ENCODE peak calls at places on chromosomes 6 and 20, in six cellular contexts. One of them, this sample, is unnamed.

GRCh38 chr20:44537993-44538392 is 16.1 kb upstream of the SERINC3 start:
- DNase-seq in GM12878: no peak
- DNase-seq in K562: no peak
- DNase-seq in HepG2: no peak
- DNase-seq in H1: no peak
- DNase-seq in GM12891: no peak
- DNase-seq in this sample: no peak

GRCh38 chr6:82906951-82907350 is 158.7 kb downstream of the UBE3D start:
- DNase-seq in H1: no peak
- DNase-seq in K562: no peak
- DNase-seq in GM12878: no peak
- DNase-seq in GM12891: no peak
- DNase-seq in HepG2: no peak
- DNase-seq in this sample: no peak

GRCh38 chr6:15194453-15194852 is 51.4 kb upstream of the JARID2 start:
- DNase-seq in GM12891: no peak
- DNase-seq in HepG2: no peak
- DNase-seq in GM12878: no peak
- DNase-seq in K562: no peak
- DNase-seq in H1: no peak
- DNase-seq in this sample: no peak

GRCh38 chr20:24018796-24019195 is 30.2 kb upstream of the GGTLC1 start:
- DNase-seq in K562: no peak
- DNase-seq in H1: no peak
- DNase-seq in HepG2: no peak
- DNase-seq in GM12891: no peak
- DNase-seq in GM12878: no peak
- DNase-seq in this sample: no peak

GRCh38 chr6:149062653-149063348 is 254.7 kb upstream of the TAB2 start:
- DNase-seq in GM12878: no peak
- DNase-seq in K562: no peak
- DNase-seq in GM12891: no peak
- DNase-seq in HepG2: no peak
- DNase-seq in H1: no peak
- DNase-seq in this sample: no peak

GRCh38 chr6:3394671-3395070 is 62.2 kb downstream of the SLC22A23 start:
- DNase-seq in GM12878: no peak
- DNase-seq in K562: no peak
- DNase-seq in H1: no peak
- DNase-seq in GM12891: no peak
- DNase-seq in HepG2: no peak
- DNase-seq in this sample: no peak

GRCh38 chr6:35954335-35954734 is 33.4 kb upstream of the SRPK1 start:
- DNase-seq in HepG2: no peak
- DNase-seq in GM12891: no peak
- DNase-seq in GM12878: no peak
- DNase-seq in H1: no peak
- DNase-seq in K562: no peak
- DNase-seq in this sample: no peak

GRCh38 chr6:144847906-144848305 is 562.8 kb downstream of the UTRN start:
- DNase-seq in H1: no peak
- DNase-seq in K562: no peak
- DNase-seq in HepG2: no peak
- DNase-seq in GM12878: no peak
- DNase-seq in GM12891: no peak
- DNase-seq in this sample: no peak

GRCh38 chr20:62555642-62556420 is 80.0 kb upstream of the GATA5 start:
- DNase-seq in K562: no peak
- DNase-seq in GM12891: no peak
- DNase-seq in H1: no peak
- DNase-seq in GM12878: no peak
- DNase-seq in HepG2: peak
- DNase-seq in this sample: no peak

GRCh38 chr6:100479180-100480035 is 14.7 kb upstream of the SIM1 start:
- DNase-seq in GM12878: peak
- DNase-seq in K562: peak
- DNase-seq in GM12891: no peak
- DNase-seq in H1: no peak
- DNase-seq in HepG2: peak
- DNase-seq in this sample: no peak

GRCh38 chr20:4519530-4519929 is 202.2 kb upstream of the PRND start:
- DNase-seq in K562: peak
- DNase-seq in GM12878: no peak
- DNase-seq in H1: peak
- DNase-seq in HepG2: no peak
- DNase-seq in GM12891: peak
- DNase-seq in this sample: peak

GRCh38 chr20:16672299-16672698 is 57.5 kb upstream of the SNRPB2 start:
- DNase-seq in HepG2: no peak
- DNase-seq in K562: no peak
- DNase-seq in GM12891: no peak
- DNase-seq in H1: no peak
- DNase-seq in GM12878: no peak
- DNase-seq in this sample: no peak

GRCh38 chr6:14734416-14735340 is 511.2 kb upstream of the JARID2 start:
- DNase-seq in GM12878: peak
- DNase-seq in HepG2: no peak
- DNase-seq in GM12891: no peak
- DNase-seq in K562: peak
- DNase-seq in H1: no peak
- DNase-seq in this sample: no peak

GRCh38 chr20:38450412-38450975 is 15.4 kb upstream of the SNHG17 start:
- DNase-seq in H1: no peak
- DNase-seq in GM12878: no peak
- DNase-seq in HepG2: no peak
- DNase-seq in GM12891: no peak
- DNase-seq in K562: no peak
- DNase-seq in this sample: no peak

GRCh38 chr6:169890901-169891300 is 139.5 kb downstream of the ERMARD start:
- DNase-seq in GM12891: no peak
- DNase-seq in H1: no peak
- DNase-seq in HepG2: no peak
- DNase-seq in GM12878: no peak
- DNase-seq in K562: no peak
- DNase-seq in this sample: no peak

GRCh38 chr6:14109411-14109826 is 8.2 kb upstream of the CD83 start:
- DNase-seq in K562: no peak
- DNase-seq in HepG2: no peak
- DNase-seq in GM12891: no peak
- DNase-seq in H1: no peak
- DNase-seq in GM12878: no peak
- DNase-seq in this sample: no peak

GRCh38 chr20:36726168-36726567 is 19.7 kb downstream of the NDRG3 start:
- DNase-seq in K562: no peak
- DNase-seq in HepG2: no peak
- DNase-seq in GM12878: no peak
- DNase-seq in H1: no peak
- DNase-seq in GM12891: no peak
- DNase-seq in this sample: no peak

GRCh38 chr6:37391100-37391499 is 37.3 kb downstream of the RNF8 start:
- DNase-seq in HepG2: no peak
- DNase-seq in K562: no peak
- DNase-seq in GM12878: no peak
- DNase-seq in H1: no peak
- DNase-seq in GM12891: no peak
- DNase-seq in this sample: no peak

GRCh38 chr6:53986165-53986720 is 125.0 kb upstream of the MLIP start:
- DNase-seq in H1: no peak
- DNase-seq in HepG2: peak
- DNase-seq in GM12891: no peak
- DNase-seq in GM12878: no peak
- DNase-seq in K562: no peak
- DNase-seq in this sample: no peak

GRCh38 chr6:40958740-40959139 is 80.3 kb downstream of the UNC5CL start:
- DNase-seq in HepG2: peak
- DNase-seq in K562: no peak
- DNase-seq in GM12878: no peak
- DNase-seq in H1: no peak
- DNase-seq in GM12891: no peak
- DNase-seq in this sample: no peak

GRCh38 chr6:151379933-151380847 is 11.2 kb downstream of the ZBTB2 start:
- DNase-seq in H1: no peak
- DNase-seq in GM12878: no peak
- DNase-seq in K562: no peak
- DNase-seq in GM12891: no peak
- DNase-seq in HepG2: no peak
- DNase-seq in this sample: peak

GRCh38 chr6:108862479-108863191 is 14.4 kb downstream of the ARMC2 start:
- DNase-seq in K562: no peak
- DNase-seq in GM12891: no peak
- DNase-seq in H1: no peak
- DNase-seq in GM12878: no peak
- DNase-seq in HepG2: no peak
- DNase-seq in this sample: no peak

GRCh38 chr20:57659789-57660509 is 39.7 kb upstream of the ZBP1 start:
- DNase-seq in HepG2: no peak
- DNase-seq in K562: no peak
- DNase-seq in H1: peak
- DNase-seq in GM12878: no peak
- DNase-seq in GM12891: peak
- DNase-seq in this sample: peak

GRCh38 chr20:36541227-36542018 is at the start of gene MYL9:
- DNase-seq in H1: peak
- DNase-seq in K562: peak
- DNase-seq in GM12891: peak
- DNase-seq in GM12878: no peak
- DNase-seq in HepG2: no peak
- DNase-seq in this sample: peak

GRCh38 chr6:112665815-112666214 is 318.7 kb downstream of the RFPL4B start:
- DNase-seq in GM12891: no peak
- DNase-seq in K562: no peak
- DNase-seq in H1: no peak
- DNase-seq in GM12878: no peak
- DNase-seq in HepG2: no peak
- DNase-seq in this sample: no peak

GRCh38 chr20:6122873-6123649 is at the start of gene FERMT1:
- DNase-seq in GM12891: peak
- DNase-seq in K562: no peak
- DNase-seq in HepG2: peak
- DNase-seq in H1: peak
- DNase-seq in GM12878: no peak
- DNase-seq in this sample: peak

GRCh38 chr6:132259070-132259469 is 142.2 kb downstream of the MOXD1 start:
- DNase-seq in K562: no peak
- DNase-seq in HepG2: peak
- DNase-seq in H1: no peak
- DNase-seq in GM12891: no peak
- DNase-seq in GM12878: no peak
- DNase-seq in this sample: no peak

GRCh38 chr6:115796829-115797228 is 263.9 kb downstream of the FRK start:
- DNase-seq in GM12891: no peak
- DNase-seq in GM12878: no peak
- DNase-seq in H1: no peak
- DNase-seq in K562: no peak
- DNase-seq in HepG2: no peak
- DNase-seq in this sample: no peak

GRCh38 chr6:115798229-115798628 is 262.5 kb downstream of the FRK start:
- DNase-seq in H1: no peak
- DNase-seq in K562: no peak
- DNase-seq in HepG2: no peak
- DNase-seq in GM12878: no peak
- DNase-seq in GM12891: no peak
- DNase-seq in this sample: no peak

GRCh38 chr6:115796061-115796460 is 264.6 kb downstream of the FRK start:
- DNase-seq in GM12891: no peak
- DNase-seq in HepG2: no peak
- DNase-seq in GM12878: no peak
- DNase-seq in K562: no peak
- DNase-seq in H1: no peak
- DNase-seq in this sample: no peak
- TF ChIP-seq TAF1 in GM12891: no peak
- TF ChIP-seq TAF1 in HepG2: no peak
- TF ChIP-seq TAF1 in GM12878: no peak
- TF ChIP-seq TAF1 in K562: no peak
- TF ChIP-seq TAF1 in H1: no peak
- TF ChIP-seq TAF1 in this sample: no peak

DNA sequence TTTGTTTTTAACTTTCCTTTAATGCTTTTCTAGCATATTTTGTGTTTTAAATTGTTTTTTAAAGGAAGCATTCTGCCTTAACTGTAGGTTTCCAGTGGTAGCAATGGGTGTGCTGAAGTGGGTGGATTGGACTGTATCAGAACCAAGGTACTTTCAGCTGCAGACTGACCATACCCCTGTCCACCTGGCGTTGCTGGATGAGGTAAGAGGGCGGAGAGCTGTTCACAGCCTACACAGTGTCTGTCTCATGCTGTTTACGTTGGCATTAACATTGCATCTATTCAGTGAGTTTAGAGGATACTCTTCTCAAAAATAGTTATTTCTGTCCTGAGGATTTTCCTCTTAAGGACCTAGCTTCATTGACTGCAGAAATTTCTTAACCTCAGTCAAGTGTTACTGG is 11.9 kb downstream of the NELFCD start:
- DNase-seq in K562: no peak
- DNase-seq in GM12891: no peak
- DNase-seq in GM12878: no peak
- DNase-seq in HepG2: no peak
- DNase-seq in H1: no peak
- DNase-seq in this sample: no peak
- TF ChIP-seq POLR2A in K562: no peak
- TF ChIP-seq POLR2A in GM12891: no peak
- TF ChIP-seq POLR2A in GM12878: peak
- TF ChIP-seq POLR2A in HepG2: no peak
- TF ChIP-seq POLR2A in H1: no peak
- TF ChIP-seq POLR2A in this sample: no peak

GRCh38 chr6:106256201-106256968 is 69.2 kb downstream of the ATG5 start:
- DNase-seq in GM12891: no peak
- DNase-seq in HepG2: no peak
- DNase-seq in K562: no peak
- DNase-seq in H1: no peak
- DNase-seq in GM12878: no peak
- DNase-seq in this sample: no peak
- TF ChIP-seq POLR2AphosphoS5 in GM12891: no peak
- TF ChIP-seq POLR2AphosphoS5 in HepG2: no peak
- TF ChIP-seq POLR2AphosphoS5 in K562: no peak
- TF ChIP-seq POLR2AphosphoS5 in H1: no peak
- TF ChIP-seq POLR2AphosphoS5 in GM12878: no peak
- TF ChIP-seq POLR2AphosphoS5 in this sample: no peak

GRCh38 chr20:63622732-63623131 is 4.2 kb downstream of the GMEB2 start:
- DNase-seq in HepG2: no peak
- DNase-seq in H1: no peak
- DNase-seq in GM12878: no peak
- DNase-seq in K562: no peak
- DNase-seq in GM12891: no peak
- DNase-seq in this sample: no peak

GRCh38 chr20:63622096-63622495 is 4.8 kb downstream of the GMEB2 start:
- DNase-seq in H1: no peak
- DNase-seq in GM12891: no peak
- DNase-seq in GM12878: no peak
- DNase-seq in HepG2: no peak
- DNase-seq in K562: peak
- DNase-seq in this sample: no peak

GRCh38 chr20:63626424-63627128 is at the start of gene GMEB2:
- DNase-seq in GM12891: peak
- DNase-seq in K562: peak
- DNase-seq in H1: peak
- DNase-seq in GM12878: no peak
- DNase-seq in HepG2: peak
- DNase-seq in this sample: peak

GRCh38 chr20:63625771-63626423 is 1.0 kb downstream of the GMEB2 start:
- DNase-seq in GM12878: no peak
- DNase-seq in HepG2: peak
- DNase-seq in GM12891: no peak
- DNase-seq in K562: peak
- DNase-seq in H1: no peak
- DNase-seq in this sample: no peak

GRCh38 chr20:63624486-63624885 is 2.4 kb downstream of the GMEB2 start:
- DNase-seq in GM12878: no peak
- DNase-seq in H1: no peak
- DNase-seq in GM12891: no peak
- DNase-seq in K562: no peak
- DNase-seq in HepG2: peak
- DNase-seq in this sample: no peak
- TF ChIP-seq TAF1 in GM12878: no peak
- TF ChIP-seq TAF1 in H1: no peak
- TF ChIP-seq TAF1 in GM12891: no peak
- TF ChIP-seq TAF1 in K562: no peak
- TF ChIP-seq TAF1 in HepG2: no peak
- TF ChIP-seq TAF1 in this sample: no peak

This sample was measured in GM12892.